ENCODE peak calls at places on chromosomes 2 and 18, in ten cellular contexts. P is HCT116, Z is HL-60, Y is GM12878, G is stomach, E is breast epithelium, T is Panc1, S is HepG2, D is endothelial cell of umbilical vein, B is spleen. L is an unnamed sample.

GRCh38 chr2:85714841-85715240 is 20.7 kb downstream of the GNLY start:
- DNase-seq in B (no peak), P (no peak), Z (no peak), G (no peak), S (no peak), D (no peak), E (no peak), T (no peak), Y (no peak), L (no peak)

GRCh38 chr2:237790353-237790752 is 8.2 kb upstream of the RBM44 start:
- DNase-seq in E (no peak), Y (no peak), Z (no peak), G (no peak), D (peak), P (no peak), T (no peak), S (no peak), B (no peak), L (no peak)

GRCh38 chr18:79396431-79397287 is 929 bp downstream of the NFATC1 start:
- DNase-seq in S (no peak), T (no peak), P (no peak), B (peak), D (peak), Z (peak), E (no peak), G (no peak), Y (no peak), L (no peak)

GRCh38 chr2:186919272-186919671 is 70.3 kb upstream of the ZSWIM2 start:
- DNase-seq in B (no peak), P (peak), Y (no peak), E (no peak), Z (no peak), D (peak), S (no peak), T (no peak), G (no peak), L (no peak)

GRCh38 chr18:74353169-74353775 is 37.6 kb downstream of the C18orf63 start:
- DNase-seq in E (no peak), D (peak), Y (peak), Z (peak), B (no peak), P (peak), T (peak), G (peak), S (peak), L (peak)

GRCh38 chr18:59874166-59874565 is 25.6 kb upstream of the PMAIP1 start:
- DNase-seq in E (no peak), D (peak), S (peak), T (no peak), B (no peak), G (no peak), P (peak), Y (no peak), Z (no peak), L (no peak)

GRCh38 chr2:220320326-220320725 is 692.9 kb downstream of the SLC4A3 start:
- DNase-seq in T (no peak), Z (no peak), P (no peak), D (no peak), E (no peak), B (no peak), Y (no peak), G (no peak), S (no peak), L (no peak)

GRCh38 chr2:10071595-10071994 is 8.6 kb downstream of the CYS1 start:
- DNase-seq in S (no peak), B (peak), P (no peak), Y (no peak), T (no peak), E (no peak), G (no peak), Z (no peak), D (no peak), L (peak)

GRCh38 chr18:31795747-31796146 is 35.1 kb upstream of the SLC25A52 start:
- DNase-seq in G (no peak), D (no peak), E (no peak), B (no peak), Z (no peak), T (no peak), P (no peak), Y (no peak), S (no peak), L (no peak)

GRCh38 chr2:215657844-215658243 is 222.0 kb upstream of the FN1 start:
- DNase-seq in G (no peak), P (no peak), E (no peak), Z (no peak), B (no peak), D (peak), T (no peak), S (no peak), Y (no peak), L (no peak)
- TF ChIP-seq POLR2AphosphoS5 in G (no peak), P (no peak), E (no peak), Z (no peak), B (no peak), D (peak), T (no peak), S (no peak), Y (no peak), L (no peak)

GRCh38 chr2:56183643-56184499 is at the start of gene CCDC85A:
- DNase-seq in G (peak), Z (peak), P (peak), D (peak), T (peak), S (peak), B (peak), E (peak), Y (no peak), L (peak)
- TF ChIP-seq CTCF in G (peak), Z (peak), P (peak), D (peak), T (peak), S (peak), B (peak), E (peak), Y (peak), L (peak)

GRCh38 chr2:28209312-28209711 is 183.3 kb upstream of the FOSL2 start:
- DNase-seq in Y (no peak), T (no peak), D (peak), S (no peak), G (no peak), B (no peak), E (no peak), Z (no peak), P (no peak), L (no peak)
- TF ChIP-seq POLR2AphosphoS5 in Y (no peak), T (no peak), D (no peak), S (no peak), G (no peak), B (no peak), E (no peak), Z (no peak), P (no peak), L (no peak)

GRCh38 chr2:66003931-66004330 is 431.0 kb upstream of the MEIS1 start:
- DNase-seq in E (no peak), D (no peak), Y (no peak), S (no peak), G (no peak), T (no peak), Z (no peak), P (no peak), B (no peak), L (no peak)
- TF ChIP-seq CTCF in E (no peak), D (no peak), Y (no peak), S (no peak), G (no peak), T (no peak), Z (no peak), P (no peak), B (no peak), L (no peak)

GRCh38 chr18:27803957-27804356 is 373.0 kb downstream of the CDH2 start:
- DNase-seq in S (no peak), E (no peak), T (no peak), B (no peak), D (no peak), P (no peak), Y (no peak), Z (no peak), G (no peak), L (no peak)

GRCh38 chr18:27808678-27809077 is 368.3 kb downstream of the CDH2 start:
- DNase-seq in Y (no peak), G (no peak), T (no peak), B (no peak), P (no peak), D (no peak), Z (no peak), E (no peak), S (no peak), L (no peak)
- TF ChIP-seq POLR2AphosphoS5 in Y (no peak), G (no peak), T (no peak), B (no peak), P (no peak), D (no peak), Z (no peak), E (no peak), S (no peak), L (no peak)

GRCh38 chr2:165203689-165204559 is at the start of gene SCN3A:
- DNase-seq in G (peak), Y (no peak), Z (no peak), T (peak), S (peak), B (no peak), P (peak), D (peak), E (no peak), L (peak)
- TF ChIP-seq CTCF in G (peak), Y (peak), Z (peak), T (peak), S (peak), B (peak), P (peak), D (peak), E (no peak), L (peak)

GRCh38 chr2:66305714-66306113 is 129.2 kb upstream of the MEIS1 start:
- DNase-seq in P (no peak), B (no peak), Z (no peak), G (peak), S (no peak), D (peak), Y (no peak), E (no peak), T (no peak), L (no peak)
- TF ChIP-seq POLR2AphosphoS5 in P (no peak), B (no peak), Z (no peak), G (peak), S (no peak), D (no peak), Y (no peak), E (no peak), T (no peak), L (no peak)

GRCh38 chr2:55050133-55050994 is at the start of gene RTN4:
- DNase-seq in T (peak), P (peak), Y (peak), B (peak), E (peak), G (peak), S (peak), Z (peak), D (peak), L (peak)
- TF ChIP-seq CTCF in T (no peak), P (peak), Y (no peak), B (no peak), E (no peak), G (no peak), S (peak), Z (no peak), D (no peak), L (no peak)

GRCh38 chr18:32910694-32911296 is 138.0 kb upstream of the KLHL14 start:
- DNase-seq in S (peak), D (no peak), B (no peak), Y (no peak), Z (no peak), P (no peak), T (no peak), G (no peak), E (no peak), L (peak)

GRCh38 chr18:32915526-32915925 is 142.7 kb upstream of the KLHL14 start:
- DNase-seq in E (no peak), G (no peak), T (no peak), Y (no peak), S (no peak), D (no peak), Z (no peak), P (no peak), B (no peak), L (no peak)

GRCh38 chr18:32909798-32910561 is 137.2 kb upstream of the KLHL14 start:
- DNase-seq in B (peak), P (no peak), Y (no peak), D (no peak), Z (no peak), S (peak), G (no peak), E (no peak), T (no peak), L (no peak)

GRCh38 chr18:32907656-32908441 is 135.0 kb upstream of the KLHL14 start:
- DNase-seq in T (no peak), D (no peak), E (no peak), B (no peak), P (no peak), S (no peak), Y (no peak), G (no peak), Z (no peak), L (no peak)

GRCh38 chr18:32911660-32912284 is 138.9 kb upstream of the KLHL14 start:
- DNase-seq in P (no peak), Z (no peak), B (no peak), E (no peak), T (peak), G (no peak), S (no peak), D (no peak), Y (no peak), L (no peak)
- TF ChIP-seq POLR2AphosphoS5 in P (no peak), Z (no peak), B (no peak), E (no peak), T (no peak), G (no peak), S (no peak), D (no peak), Y (no peak), L (no peak)

GRCh38 chr2:203470371-203470770 is 64.7 kb downstream of the RAPH1 start:
- DNase-seq in E (no peak), S (no peak), G (peak), B (no peak), Z (no peak), D (no peak), T (no peak), Y (no peak), P (no peak), L (peak)
- TF ChIP-seq CTCF in E (no peak), S (no peak), G (no peak), B (no peak), Z (no peak), D (no peak), T (no peak), Y (no peak), P (no peak), L (no peak)